ENCODE peak calls at places on chromosome 11, in seven cellular contexts. U, W, Y, K, H, D and S are unnamed samples.

GRCh38 chr11:129286813-129287212 is 88.8 kb upstream of the BARX2 start:
- DNase-seq in U (no peak), W (no peak), Y (no peak), K (no peak), H (no peak), D (no peak), S (no peak)

GRCh38 chr11:38173671-38174070 is 1575.6 kb upstream of the RAG2 start:
- DNase-seq in U (no peak), W (no peak), Y (no peak), K (no peak), H (no peak), D (no peak), S (no peak)

GRCh38 chr11:114260483-114260882 is 35.7 kb upstream of the NNMT start:
- DNase-seq in U (no peak), W (no peak), Y (peak; percentile 22), K (no peak), H (no peak), D (no peak), S (no peak)

GRCh38 chr11:107590460-107591097 is 368 bp upstream of the ELMOD1 start:
- DNase-seq in U (no peak), W (no peak), Y (no peak), K (no peak), H (peak; percentile 30), D (no peak), S (no peak)

GRCh38 chr11:44752262-44752661 is 25.5 kb downstream of the TSPAN18 start:
- DNase-seq in U (no peak), W (no peak), Y (no peak), K (no peak), H (no peak), D (no peak), S (no peak)

GRCh38 chr11:68610452-68611116 is 73.8 kb upstream of the GAL start:
- DNase-seq in U (no peak), W (no peak), Y (no peak), K (no peak), H (no peak), D (no peak), S (peak; percentile 63)

GRCh38 chr11:64888761-64889511 is 10.5 kb upstream of the EHD1 start:
- DNase-seq in U (no peak), W (no peak), Y (no peak), K (no peak), H (peak; percentile 68), D (peak; percentile 21), S (peak; percentile 26)

GRCh38 chr11:65862191-65862735 is 2.0 kb downstream of the MUS81 start:
- DNase-seq in U (no peak), W (no peak), Y (no peak), K (no peak), H (no peak), D (no peak), S (no peak)

GRCh38 chr11:44024977-44025376 is 22.8 kb upstream of the ACCSL start:
- DNase-seq in U (no peak), W (no peak), Y (no peak), K (no peak), H (no peak), D (no peak), S (no peak)

GRCh38 chr11:94933225-94934130 is 39.9 kb downstream of the CWC15 start:
- DNase-seq in U (peak; percentile 94), W (no peak), Y (peak; percentile 41), K (no peak), H (no peak), D (peak; percentile 99), S (no peak)

GRCh38 chr11:112795142-112795815 is 165.9 kb upstream of the NCAM1 start:
- DNase-seq in U (no peak), W (no peak), Y (peak; percentile 81), K (no peak), H (peak; percentile 80), D (peak; percentile 12), S (peak; percentile 80)

GRCh38 chr11:12854829-12855228 is 154.3 kb upstream of the RASSF10 start:
- DNase-seq in U (no peak), W (no peak), Y (no peak), K (no peak), H (no peak), D (no peak), S (no peak)

GRCh38 chr11:23398052-23398451 is 537.8 kb upstream of the CCDC179 start:
- DNase-seq in U (no peak), W (no peak), Y (no peak), K (no peak), H (no peak), D (no peak), S (no peak)

GRCh38 chr11:42543844-42544243 is 768.0 kb upstream of the API5 start:
- DNase-seq in U (no peak), W (no peak), Y (no peak), K (no peak), H (no peak), D (no peak), S (no peak)

GRCh38 chr11:128291835-128292234 is 295.5 kb downstream of the ETS1 start:
- DNase-seq in U (no peak), W (no peak), Y (no peak), K (peak; percentile 43), H (no peak), D (no peak), S (no peak)

GRCh38 chr11:122486793-122487495 is 168.6 kb upstream of the UBASH3B start:
- DNase-seq in U (no peak), W (peak; percentile 37), Y (peak; percentile 62), K (no peak), H (peak; percentile 64), D (peak; percentile 2), S (peak; percentile 81)

GRCh38 chr11:120337896-120338840 is 2.0 kb downstream of the ARHGEF12 start:
- DNase-seq in U (no peak), W (no peak), Y (peak; percentile 64), K (no peak), H (no peak), D (no peak), S (no peak)

GRCh38 chr11:3164138-3164539 is 971 bp downstream of the OSBPL5 start:
- DNase-seq in U (no peak), W (no peak), Y (no peak), K (no peak), H (peak; percentile 20), D (no peak), S (peak; percentile 20)

GRCh38 chr11:788953-789940 is 643 bp downstream of the CEND1 start:
- DNase-seq in U (no peak), W (no peak), Y (no peak), K (no peak), H (no peak), D (no peak), S (no peak)

GRCh38 chr11:69391192-69392103 is 90.0 kb upstream of the LINC01488 start:
- DNase-seq in U (no peak), W (no peak), Y (no peak), K (no peak), H (no peak), D (no peak), S (no peak)

GRCh38 chr11:115990004-115990447 is 485.8 kb upstream of the CADM1 start:
- DNase-seq in U (no peak), W (no peak), Y (peak; percentile 18), K (no peak), H (peak; percentile 65), D (no peak), S (peak; percentile 61)

GRCh38 chr11:65776710-65777141 is 4.0 kb downstream of the AP5B1 start:
- DNase-seq in U (no peak), W (no peak), Y (no peak), K (no peak), H (no peak), D (no peak), S (no peak)

GRCh38 chr11:15199693-15200092 is 85.0 kb downstream of the INSC start:
- DNase-seq in U (no peak), W (no peak), Y (no peak), K (no peak), H (no peak), D (no peak), S (no peak)

GRCh38 chr11:126327280-126328000 is 23.6 kb downstream of the DCPS start:
- DNase-seq in U (no peak), W (no peak), Y (no peak), K (no peak), H (no peak), D (no peak), S (no peak)

GRCh38 chr11:121415861-121416260 is 36.3 kb upstream of the SORL1 start:
- DNase-seq in U (no peak), W (no peak), Y (peak; percentile 16), K (no peak), H (no peak), D (no peak), S (no peak)

GRCh38 chr11:10041803-10042202 is 252.2 kb downstream of the SBF2 start:
- DNase-seq in U (no peak), W (no peak), Y (no peak), K (no peak), H (no peak), D (no peak), S (no peak)

GRCh38 chr11:15745266-15745665 is 611.1 kb downstream of the SOX6 start:
- DNase-seq in U (no peak), W (no peak), Y (no peak), K (no peak), H (no peak), D (peak; percentile 22), S (no peak)